ENCODE peak calls at places on chromosomes 7 and 10, in five cellular contexts. V is GM13977, T is HFF-Myc, M is tibial artery, H is GM12865. B is an unnamed sample.

GRCh38 chr10:99676435-99676834 is 17.1 kb downstream of the ENTPD7 start:
- DNase-seq in M (no peak), V (no peak), T (peak; percentile 44), H (no peak), B (no peak)

GRCh38 chr10:52883996-52884871 is 111.7 kb upstream of the MBL2 start:
- DNase-seq in V (peak; percentile 70), M (peak; percentile 25), H (peak; percentile 76), T (peak; percentile 17), B (peak; percentile 55)

GRCh38 chr7:8068892-8069686 is 100.5 kb downstream of the GLCCI1 start:
- DNase-seq in V (no peak), H (no peak), M (no peak), T (no peak), B (no peak)

GRCh38 chr7:92641921-92642511 is 51.8 kb upstream of the FAM133B start:
- DNase-seq in H (peak; percentile 89), T (no peak), V (no peak), M (no peak), B (peak; percentile 98)

GRCh38 chr7:4037308-4037707 is 644.8 kb upstream of the FOXK1 start:
- DNase-seq in V (no peak), M (no peak), T (no peak), H (no peak), B (no peak)

GRCh38 chr7:138008588-138009349 is 6.9 kb upstream of the CREB3L2 start:
- DNase-seq in M (no peak), V (peak; percentile 44), H (peak; percentile 75), T (no peak), B (no peak)

GRCh38 chr7:26008428-26008827 is 143.6 kb upstream of the NFE2L3 start:
- DNase-seq in M (no peak), H (no peak), T (no peak), V (no peak), B (no peak)

GRCh38 chr7:129951076-129952011 is 1.4 kb downstream of the UBE2H start:
- DNase-seq in T (no peak), M (peak; percentile 26), H (peak; percentile 16), V (no peak), B (no peak)

GRCh38 chr10:132422931-132423813 is 26.2 kb downstream of the PWWP2B start:
- DNase-seq in T (no peak), M (no peak), V (peak; percentile 49), H (no peak), B (no peak)

GRCh38 chr7:122675011-122675410 is 23.9 kb downstream of the RNF133 start:
- DNase-seq in T (no peak), M (no peak), V (no peak), H (no peak), B (no peak)

GRCh38 chr7:5526190-5527037 is 102.8 kb upstream of the TNRC18 start:
- DNase-seq in T (no peak), H (no peak), V (no peak), M (peak; percentile 41), B (no peak)
- TF ChIP-seq CTCF in T (no peak), H (peak; percentile 9), V (peak; percentile 29), M (peak; percentile 20), B (no peak)

GRCh38 chr7:115754226-115754625 is 276.3 kb downstream of the TFEC start:
- DNase-seq in H (no peak), T (no peak), V (no peak), M (no peak), B (no peak)

GRCh38 chr7:115747174-115747573 is 283.4 kb downstream of the TFEC start:
- DNase-seq in V (no peak), M (no peak), H (peak; percentile 55), T (no peak), B (no peak)

GRCh38 chr7:115749924-115750323 is 280.6 kb downstream of the TFEC start:
- DNase-seq in V (no peak), T (no peak), M (no peak), H (no peak), B (no peak)

DNA sequence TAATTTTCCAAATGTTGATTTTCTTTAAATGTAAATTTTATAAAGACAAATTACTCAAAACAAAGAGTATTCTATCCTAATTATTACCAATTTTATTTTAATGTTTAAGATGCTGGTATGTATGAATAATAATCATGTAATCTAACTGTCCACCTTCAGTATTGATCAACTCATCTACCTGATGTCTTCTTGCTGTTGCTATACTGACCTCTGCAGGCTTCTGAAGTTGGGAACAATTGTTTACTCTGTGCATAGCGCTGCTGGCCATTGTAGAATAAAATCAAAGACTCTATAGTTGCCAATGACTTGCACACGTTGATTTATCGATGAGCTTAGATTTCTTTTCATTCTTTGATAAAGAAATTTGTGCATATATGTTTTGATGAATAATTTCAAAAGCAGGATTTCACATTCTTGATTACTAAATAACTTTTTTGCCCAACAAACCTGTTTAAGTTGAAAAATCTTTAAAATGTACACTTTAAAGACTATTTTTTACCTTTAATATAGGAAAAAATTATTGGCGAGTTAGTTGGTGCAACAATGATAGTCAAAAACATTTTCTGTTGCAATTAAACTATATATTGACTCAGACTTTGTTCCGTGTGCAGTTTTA is 282.3 kb downstream of the TFEC start:
- DNase-seq in V (no peak), H (peak; percentile 37), T (peak; percentile 6), M (no peak), B (no peak)
- TF ChIP-seq CTCF in V (peak; percentile 41), H (peak; percentile 30), T (peak; percentile 35), M (no peak), B (peak; percentile 62)

GRCh38 chr10:78305311-78305710 is 271.6 kb downstream of the RPS24 start:
- DNase-seq in V (no peak), H (no peak), T (no peak), M (no peak), B (no peak)
- TF ChIP-seq CTCF in V (no peak), H (no peak), T (no peak), M (no peak), B (no peak)

GRCh38 chr10:89221919-89222318 is 14.8 kb upstream of the CH25H start:
- DNase-seq in V (no peak), T (no peak), H (no peak), M (no peak), B (no peak)

GRCh38 chr10:89219512-89220218 is 12.5 kb upstream of the CH25H start:
- DNase-seq in T (no peak), H (no peak), M (no peak), V (no peak), B (no peak)

GRCh38 chr10:89228136-89228535 is 21.0 kb upstream of the CH25H start:
- DNase-seq in H (no peak), T (no peak), V (no peak), M (no peak), B (no peak)

GRCh38 chr10:89228962-89229361 is 21.8 kb upstream of the CH25H start:
- DNase-seq in M (no peak), T (no peak), V (no peak), H (no peak), B (no peak)

DNA sequence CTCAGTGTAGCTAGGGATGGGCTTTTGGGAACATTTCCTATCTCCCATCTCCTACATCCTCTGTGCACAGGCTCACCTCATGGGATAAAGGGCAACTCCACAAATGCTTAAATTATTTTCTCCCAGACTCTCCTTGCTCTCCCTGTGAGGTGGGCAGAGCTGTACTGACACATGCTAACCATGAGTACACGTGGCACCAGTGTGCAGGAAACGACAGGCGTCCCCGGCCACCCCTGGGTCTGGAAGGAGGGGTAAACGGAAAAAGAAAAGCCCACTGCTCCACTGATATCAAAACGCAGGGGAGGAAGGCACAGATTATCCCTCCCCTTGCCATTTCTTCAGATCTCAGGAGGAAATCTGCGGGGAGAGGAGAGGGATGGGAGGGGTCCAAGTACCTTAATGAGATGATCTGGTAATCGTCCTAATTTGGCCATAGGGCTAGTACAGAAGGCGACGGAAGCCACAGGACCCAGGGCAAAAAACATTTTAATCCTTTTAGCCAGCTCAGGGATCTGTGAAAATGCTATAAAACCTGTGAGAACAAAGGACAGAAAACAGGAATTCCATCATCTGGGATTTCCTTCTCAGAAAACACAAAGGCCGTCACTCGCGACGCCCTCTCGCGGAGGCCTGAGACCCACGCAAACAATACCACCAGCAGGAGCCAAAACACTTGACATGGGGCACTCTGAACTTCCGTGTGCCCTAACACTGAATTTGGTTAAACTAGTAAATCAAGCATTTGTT is 17.8 kb upstream of the CH25H start:
- DNase-seq in H (no peak), V (no peak), M (no peak), T (no peak), B (no peak)
- TF ChIP-seq CTCF in H (no peak), V (peak; percentile 22), M (no peak), T (peak; percentile 21), B (no peak)

GRCh38 chr7:36192050-36192824 is 39.2 kb downstream of the EEPD1 start:
- DNase-seq in T (peak; percentile 85), M (peak; percentile 42), H (no peak), V (peak; percentile 50), B (no peak)
- TF ChIP-seq CTCF in T (no peak), M (no peak), H (no peak), V (no peak), B (no peak)

B was measured in epithelial cell of proximal tubule.